ENCODE peak calls at places on chromosomes 1 and 21, in nine cellular contexts. Q, R, C, Y, D, F, V, U and X are unnamed samples.
A peak's percentile ranks its signal among the peaks of the same experiment; 100 is the strongest.

GRCh38 chr1:12171206-12172041 is 4.6 kb downstream of the TNFRSF1B start:
- DNase-seq in Q (no peak), R (no peak), C (no peak), Y (no peak), D (no peak), F (no peak), V (no peak), U (no peak), X (no peak)

GRCh38 chr1:248918126-248918525 is 12.1 kb downstream of the PGBD2 start:
- DNase-seq in Q (no peak), R (no peak), C (no peak), Y (no peak), D (no peak), F (no peak), V (no peak), U (no peak), X (no peak)

GRCh38 chr21:45460611-45461368 is 55.8 kb downstream of the COL18A1 start:
- DNase-seq in Q (no peak), R (peak; percentile 40), C (no peak), Y (no peak), D (peak; percentile 93), F (peak; percentile 50), V (no peak), U (no peak), X (peak; percentile 72)

GRCh38 chr1:221234821-221235220 is 355.6 kb downstream of the HLX start:
- DNase-seq in Q (no peak), R (no peak), C (no peak), Y (no peak), D (no peak), F (no peak), V (no peak), U (no peak), X (no peak)

GRCh38 chr1:14567056-14567455 is 31.4 kb upstream of the KAZN start:
- DNase-seq in Q (no peak), R (no peak), C (peak; percentile 18), Y (no peak), D (no peak), F (no peak), V (no peak), U (no peak), X (no peak)

GRCh38 chr1:16393255-16394177 is 26.5 kb downstream of the SZRD1 start:
- DNase-seq in Q (no peak), R (no peak), C (no peak), Y (no peak), D (no peak), F (no peak), V (no peak), U (no peak), X (no peak)

GRCh38 chr1:148353461-148354283 is 129.4 kb downstream of the PPIAL4G start:
- DNase-seq in Q (no peak), R (peak; percentile 89), C (peak; percentile 67), Y (no peak), D (peak; percentile 31), F (no peak), V (no peak), U (no peak), X (no peak)

GRCh38 chr1:110134050-110134595 is 16.2 kb upstream of the SLC6A17 start:
- DNase-seq in Q (no peak), R (no peak), C (no peak), Y (peak; percentile 16), D (no peak), F (no peak), V (no peak), U (no peak), X (no peak)

GRCh38 chr1:44354268-44354839 is 703 bp downstream of the ERI3 start:
- DNase-seq in Q (no peak), R (peak; percentile 21), C (no peak), Y (no peak), D (peak; percentile 11), F (no peak), V (no peak), U (no peak), X (no peak)

GRCh38 chr1:224543453-224543852 is 72.7 kb upstream of the CNIH3 start:
- DNase-seq in Q (no peak), R (no peak), C (no peak), Y (no peak), D (no peak), F (no peak), V (no peak), U (no peak), X (no peak)

GRCh38 chr1:25431495-25432363 is 1.0 kb downstream of the MACO1 start:
- DNase-seq in Q (no peak), R (peak; percentile 9), C (peak; percentile 10), Y (no peak), D (no peak), F (no peak), V (no peak), U (no peak), X (no peak)

GRCh38 chr1:52603680-52604501 is 1.7 kb downstream of the GPX7 start:
- DNase-seq in Q (no peak), R (peak; percentile 15), C (no peak), Y (no peak), D (no peak), F (no peak), V (no peak), U (no peak), X (no peak)

GRCh38 chr1:157241185-157241538 is 103.0 kb upstream of the ETV3 start:
- DNase-seq in Q (no peak), R (no peak), C (no peak), Y (no peak), D (no peak), F (no peak), V (no peak), U (no peak), X (no peak)

GRCh38 chr1:185439727-185440415 is 122.8 kb upstream of the IVNS1ABP start:
- DNase-seq in Q (peak; percentile 93), R (peak; percentile 78), C (no peak), Y (no peak), D (no peak), F (peak; percentile 77), V (no peak), U (no peak), X (peak; percentile 15)

GRCh38 chr1:63199666-63200065 is 122.7 kb upstream of the FOXD3 start:
- DNase-seq in Q (no peak), R (no peak), C (peak; percentile 62), Y (no peak), D (no peak), F (no peak), V (no peak), U (no peak), X (no peak)

GRCh38 chr1:905071-905749 is 18.5 kb upstream of the SAMD11 start:
- DNase-seq in Q (no peak), R (peak; percentile 21), C (peak; percentile 37), Y (no peak), D (peak; percentile 31), F (no peak), V (peak; percentile 81), U (no peak), X (no peak)

GRCh38 chr1:17609529-17609928 is 70.0 kb downstream of the ARHGEF10L start:
- DNase-seq in Q (no peak), R (no peak), C (no peak), Y (no peak), D (no peak), F (no peak), V (no peak), U (no peak), X (no peak)

GRCh38 chr1:24503003-24503751 is 541 bp downstream of the RCAN3 start:
- DNase-seq in Q (no peak), R (no peak), C (peak; percentile 42), Y (no peak), D (no peak), F (no peak), V (no peak), U (no peak), X (no peak)

GRCh38 chr1:156522443-156522970 is 21.9 kb upstream of the MEF2D start:
- DNase-seq in Q (no peak), R (no peak), C (no peak), Y (no peak), D (no peak), F (no peak), V (no peak), U (no peak), X (no peak)